ENCODE peak calls at places on chromosomes 3 and 15, in seven cellular contexts. H is Peyer's patch, L is stomach, W is HepG2, Z is right lobe of liver, P is heart left ventricle, Q is tibial nerve. V is an unnamed sample.

GRCh38 chr15:73015493-73015892 is 36.8 kb upstream of the NEO1 start:
- DNase-seq in W (no peak), H (no peak), Q (no peak), Z (no peak), P (no peak), L (no peak), V (no peak)

GRCh38 chr3:153348457-153349137 is 186.6 kb downstream of the RAP2B start:
- DNase-seq in Z (no peak), Q (no peak), W (no peak), L (no peak), H (no peak), P (no peak), V (no peak)

GRCh38 chr3:119541547-119541946 is 17.9 kb downstream of the CD80 start:
- DNase-seq in H (no peak), P (no peak), Q (no peak), W (no peak), L (no peak), Z (no peak), V (no peak)

GRCh38 chr3:127486337-127486944 is 104.1 kb downstream of the TPRA1 start:
- DNase-seq in Z (no peak), Q (no peak), W (no peak), L (peak; percentile 17), P (no peak), H (no peak), V (no peak)

GRCh38 chr3:56361731-56362130 is 106.5 kb downstream of the ERC2 start:
- DNase-seq in Q (no peak), Z (no peak), P (no peak), W (no peak), L (no peak), H (no peak), V (no peak)

GRCh38 chr15:42035362-42035761 is 14.5 kb upstream of the PLA2G4E start:
- DNase-seq in H (peak; percentile 32), P (no peak), L (no peak), W (no peak), Q (no peak), Z (no peak), V (peak; percentile 47)

GRCh38 chr15:26661727-26662126 is 111.1 kb downstream of the GABRB3 start:
- DNase-seq in P (no peak), H (no peak), L (no peak), Z (no peak), Q (no peak), W (no peak), V (no peak)

GRCh38 chr3:12356996-12357395 is 68.1 kb downstream of the PPARG start:
- DNase-seq in W (no peak), Q (no peak), H (no peak), Z (no peak), P (no peak), L (no peak), V (no peak)

GRCh38 chr3:129121016-129121791 is 400 bp downstream of the RAB43 start:
- DNase-seq in W (no peak), Z (no peak), L (peak; percentile 27), H (peak; percentile 28), Q (no peak), P (no peak), V (no peak)

GRCh38 chr3:158103956-158104338 is 2.3 kb downstream of the SHOX2 start:
- DNase-seq in L (no peak), Z (no peak), Q (no peak), P (no peak), W (no peak), H (no peak), V (no peak)

GRCh38 chr3:158105710-158106438 is at the start of gene SHOX2:
- DNase-seq in L (peak; percentile 28), Q (peak; percentile 39), W (no peak), P (peak; percentile 30), Z (peak; percentile 33), H (peak; percentile 13), V (peak; percentile 93)

GRCh38 chr3:158103131-158103955 is 2.9 kb downstream of the SHOX2 start:
- DNase-seq in H (no peak), P (no peak), W (peak; percentile 13), L (peak; percentile 50), Q (peak; percentile 65), Z (peak; percentile 42), V (peak; percentile 89)

GRCh38 chr3:158105124-158105709 is 1.0 kb downstream of the SHOX2 start:
- DNase-seq in Q (no peak), L (no peak), W (no peak), P (no peak), Z (peak; percentile 21), H (peak; percentile 14), V (no peak)

GRCh38 chr3:158104346-158105020 is 1.7 kb downstream of the SHOX2 start:
- DNase-seq in W (no peak), Q (no peak), L (no peak), P (no peak), Z (no peak), H (no peak), V (no peak)
- H3K4me3 ChIP-seq in W (no peak overlapping the region), Q (peak overlapping the region; percentile 61), L (no peak overlapping the region), P (peak overlapping the region; percentile 56), Z (no peak overlapping the region), H (no peak overlapping the region), V (no peak overlapping the region)

DNA sequence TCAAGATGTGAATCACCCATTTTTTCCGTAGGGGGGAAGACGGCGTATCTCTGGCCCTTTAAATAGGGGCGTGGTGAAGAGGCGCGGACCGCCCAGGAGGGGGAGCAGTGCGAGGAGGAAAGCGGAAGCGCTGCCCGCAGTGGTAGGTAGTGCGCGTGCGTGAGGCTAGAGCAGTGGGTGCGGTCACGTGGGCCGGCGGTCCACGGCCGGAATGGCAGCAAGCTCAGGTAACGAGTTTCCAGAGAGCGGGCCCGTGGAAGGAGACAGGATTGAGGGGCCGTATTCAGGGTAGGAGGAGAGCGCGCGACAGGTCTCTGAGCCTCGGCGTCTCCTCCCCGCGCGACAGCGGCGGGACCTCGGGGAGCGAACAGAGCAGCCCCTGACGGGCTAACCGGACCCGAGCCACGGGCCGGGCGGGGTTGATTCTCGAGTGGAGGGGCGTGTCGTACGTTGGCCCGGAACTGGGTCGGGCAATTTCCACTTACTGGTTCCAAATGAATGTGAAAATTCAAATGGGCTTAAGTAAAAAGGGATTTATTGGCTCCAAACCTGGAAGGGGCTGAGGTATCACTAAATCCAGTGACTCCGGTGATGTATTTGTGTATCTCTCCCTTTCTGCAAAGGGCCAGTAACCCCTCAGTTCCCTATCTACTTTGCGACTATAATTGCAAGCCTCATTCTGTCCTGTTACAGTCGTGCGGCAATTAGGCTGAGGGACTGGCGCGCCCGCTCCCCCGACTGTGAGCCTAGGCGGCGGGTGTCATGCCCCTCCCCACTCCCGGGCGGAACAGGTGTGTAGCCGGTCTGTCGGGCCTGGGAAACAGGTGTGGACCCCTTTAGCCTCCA is at the start of gene VPS8:
- DNase-seq in L (peak; percentile 97), W (peak; percentile 89), Q (peak; percentile 92), Z (peak; percentile 97), P (peak; percentile 97), H (peak; percentile 96), V (peak; percentile 95)
- TF ChIP-seq POLR2A in L (no peak), W (peak; percentile 88), Q (peak; percentile 74), Z (peak; percentile 73), P (no peak), H (peak; percentile 82), V (no peak)

GRCh38 chr15:98802187-98802586 is 153.8 kb downstream of the IGF1R start:
- DNase-seq in W (no peak), Q (no peak), P (no peak), L (no peak), H (no peak), Z (no peak), V (no peak)

GRCh38 chr15:98800437-98801233 is 152.3 kb downstream of the IGF1R start:
- DNase-seq in L (peak; percentile 48), Z (no peak), H (no peak), W (peak; percentile 54), P (peak; percentile 51), Q (no peak), V (no peak)

GRCh38 chr15:98799461-98799971 is 151.2 kb downstream of the IGF1R start:
- DNase-seq in W (peak; percentile 52), P (no peak), L (no peak), H (no peak), Q (no peak), Z (no peak), V (no peak)

GRCh38 chr15:98799991-98800390 is 151.7 kb downstream of the IGF1R start:
- DNase-seq in P (no peak), Q (no peak), Z (no peak), W (no peak), L (no peak), H (no peak), V (no peak)

GRCh38 chr15:98801234-98801561 is 152.9 kb downstream of the IGF1R start:
- DNase-seq in H (no peak), Q (no peak), L (no peak), W (no peak), P (no peak), Z (no peak), V (no peak)
- H3K4me3 ChIP-seq in H (no peak overlapping the region), Q (no peak overlapping the region), L (no peak overlapping the region), W (no peak overlapping the region), P (no peak overlapping the region), Z (no peak overlapping the region), V (no peak overlapping the region)

DNA sequence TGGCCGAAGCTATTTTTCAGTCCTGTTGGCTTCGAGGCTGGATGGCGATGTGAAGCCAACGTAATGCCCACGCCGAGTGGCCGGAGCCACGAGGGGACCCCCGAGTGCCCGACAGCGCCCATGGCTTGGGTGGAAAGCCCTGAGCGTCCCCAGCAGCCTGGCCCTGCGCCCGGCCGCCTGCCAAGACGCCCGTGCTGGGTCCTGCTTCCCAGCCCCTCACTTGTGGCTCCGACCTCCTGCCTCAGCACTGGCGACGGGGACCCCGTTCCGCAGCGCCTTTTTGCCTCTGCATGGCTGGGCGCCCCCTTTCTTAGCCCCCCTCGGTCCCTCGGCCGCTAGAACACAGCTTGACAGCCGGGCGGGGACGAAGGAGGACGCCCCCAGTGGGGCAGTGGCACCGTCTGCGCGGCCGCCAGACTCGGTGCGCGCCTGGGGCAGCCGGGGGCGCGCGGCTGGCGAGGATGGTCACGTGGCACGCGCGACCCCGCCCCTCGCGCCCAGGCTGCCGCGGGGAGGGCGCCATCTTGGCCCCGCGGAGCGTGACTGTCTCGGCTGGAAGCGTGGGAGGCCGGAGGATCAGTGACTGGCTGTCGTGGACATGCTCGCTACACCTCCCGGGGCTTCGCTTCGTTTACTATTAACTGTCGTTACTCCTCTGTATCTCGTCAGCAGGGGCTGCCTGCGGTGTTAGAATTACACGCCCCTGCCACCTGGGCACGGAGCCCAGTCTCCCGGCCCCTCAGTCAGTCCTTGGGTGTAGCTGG is 626 bp upstream of the GPR176 start:
- DNase-seq in W (peak; percentile 11), L (peak; percentile 74), Z (peak; percentile 77), P (peak; percentile 82), Q (peak; percentile 54), H (peak; percentile 72), V (peak; percentile 93)
- TF ChIP-seq POLR2A in W (peak; percentile 82), L (no peak), Z (peak; percentile 43), P (no peak), Q (peak; percentile 69), H (peak; percentile 11), V (no peak)